ENCODE peak calls at places on chromosomes 13 and 19, in five cellular contexts. P, V, Y, O and L are unnamed samples.

GRCh38 chr19:2923510-2923909 is 21.3 kb downstream of the ZNF77 start:
- DNase-seq in P (peak), O (no peak), V (no peak), Y (no peak), L (peak)

GRCh38 chr13:60386250-60386649 is 10.8 kb upstream of the TDRD3 start:
- DNase-seq in Y (no peak), P (no peak), V (no peak), O (no peak), L (no peak)

GRCh38 chr13:102197193-102197592 is 204.7 kb downstream of the FGF14 start:
- DNase-seq in O (no peak), V (no peak), Y (no peak), P (peak), L (peak)

GRCh38 chr19:7851623-7852500 is 21.8 kb downstream of the EVI5L start:
- DNase-seq in V (no peak), P (no peak), O (peak), Y (no peak), L (no peak)

GRCh38 chr13:28609936-28610335 is 49.0 kb upstream of the POMP start:
- DNase-seq in O (no peak), Y (no peak), P (peak), V (no peak), L (peak)

GRCh38 chr19:13557756-13558398 is 51.6 kb upstream of the CACNA1A start:
- DNase-seq in O (no peak), P (no peak), Y (no peak), V (no peak), L (no peak)

GRCh38 chr19:56091751-56092546 is 29.1 kb downstream of the ZNF787 start:
- DNase-seq in Y (no peak), P (no peak), O (no peak), V (no peak), L (no peak)

GRCh38 chr19:15330801-15331418 is 1.4 kb downstream of the BRD4 start:
- DNase-seq in V (no peak), Y (no peak), O (no peak), P (peak), L (peak)

GRCh38 chr19:10669246-10669645 is 15.1 kb downstream of the ILF3 start:
- DNase-seq in V (no peak), P (no peak), O (no peak), Y (no peak), L (no peak)

GRCh38 chr13:101398920-101399319 is 17.4 kb downstream of the NALCN start:
- DNase-seq in P (peak), O (no peak), V (no peak), Y (no peak), L (peak)

GRCh38 chr13:80655778-80656518 is 315.0 kb upstream of the SPRY2 start:
- DNase-seq in P (no peak), Y (no peak), V (no peak), O (no peak), L (no peak)

GRCh38 chr13:114057131-114058050 is 75.0 kb downstream of the RASA3 start:
- DNase-seq in V (no peak), O (peak), Y (no peak), P (no peak), L (no peak)

GRCh38 chr13:71577127-71577526 is 289.9 kb downstream of the DACH1 start:
- DNase-seq in O (no peak), V (no peak), Y (no peak), P (no peak), L (peak)

GRCh38 chr13:74090869-74091605 is 43.2 kb downstream of the KLF12 start:
- DNase-seq in V (no peak), P (no peak), Y (no peak), O (no peak), L (no peak)

GRCh38 chr13:40878823-40879222 is 89.4 kb downstream of the SLC25A15 start:
- DNase-seq in V (no peak), Y (no peak), O (no peak), P (no peak), L (no peak)

GRCh38 chr19:43524922-43525835 is 1.8 kb downstream of the ETHE1 start:
- DNase-seq in Y (peak), V (peak), O (no peak), P (peak), L (peak)

GRCh38 chr13:37985281-37985680 is 115.7 kb upstream of the TRPC4 start:
- DNase-seq in O (no peak), P (no peak), Y (no peak), V (no peak), L (no peak)

GRCh38 chr19:32676186-32676894 is 692 bp downstream of the RGS9BP start:
- DNase-seq in P (no peak), Y (no peak), V (no peak), O (peak), L (no peak)

GRCh38 chr13:21117104-21117809 is 55.9 kb upstream of the LATS2 start:
- DNase-seq in P (no peak), V (no peak), O (no peak), Y (no peak), L (no peak)

GRCh38 chr19:33285441-33285927 is 16.9 kb downstream of the CEBPA start:
- DNase-seq in O (peak), P (no peak), Y (no peak), V (no peak), L (no peak)

GRCh38 chr19:58054792-58055482 is 4.1 kb upstream of the ZNF135 start:
- DNase-seq in Y (no peak), P (peak), V (peak), O (no peak), L (peak)

GRCh38 chr19:52689804-52690394 is 44.9 kb downstream of the ZNF611 start:
- DNase-seq in Y (peak), O (peak), V (peak), P (no peak), L (no peak)

GRCh38 chr19:58380037-58380735 is 644 bp downstream of the ZNF837 start:
- DNase-seq in P (no peak), O (no peak), Y (no peak), V (no peak), L (no peak)

GRCh38 chr13:95547531-95548167 is 4.9 kb upstream of the CLDN10 start:
- DNase-seq in O (no peak), Y (no peak), V (no peak), P (no peak), L (peak)

GRCh38 chr13:32023698-32024097 is 7.9 kb upstream of the FRY start:
- DNase-seq in V (no peak), P (peak), O (no peak), Y (no peak), L (no peak)

GRCh38 chr13:48761256-48761655 is 107.5 kb downstream of the CYSLTR2 start:
- DNase-seq in O (no peak), V (no peak), Y (no peak), P (peak), L (no peak)

GRCh38 chr19:46760363-46760762 is 14.1 kb upstream of the STRN4 start:
- DNase-seq in Y (no peak), P (no peak), O (no peak), V (no peak), L (no peak)

GRCh38 chr13:43787998-43788397 is 1.2 kb upstream of the ENOX1 start:
- DNase-seq in V (no peak), Y (no peak), P (peak), O (no peak), L (peak)

GRCh38 chr19:34430738-34431625 is 2.8 kb downstream of the UBA2 start:
- DNase-seq in O (no peak), V (no peak), P (peak), Y (peak), L (peak)

GRCh38 chr13:42991892-42992584 is at the start of gene EPSTI1:
- DNase-seq in V (peak), O (peak), Y (peak), P (peak), L (peak)

GRCh38 chr19:4431808-4432674 is 25.6 kb downstream of the UBXN6 start:
- DNase-seq in O (no peak), Y (no peak), V (no peak), P (no peak), L (no peak)

GRCh38 chr19:58563034-58563573 is 4.7 kb upstream of the UBE2M start:
- DNase-seq in V (peak), O (peak), Y (no peak), P (no peak), L (no peak)

GRCh38 chr13:27573265-27573664 is 47.1 kb downstream of the LNX2 start:
- DNase-seq in Y (no peak), O (no peak), V (no peak), P (peak), L (peak)

GRCh38 chr13:86051134-86052103 is 252.2 kb upstream of the SLITRK6 start:
- DNase-seq in V (no peak), Y (no peak), O (no peak), P (no peak), L (no peak)

GRCh38 chr19:18860725-18861124 is 29.0 kb downstream of the UPF1 start:
- DNase-seq in Y (no peak), P (no peak), V (no peak), O (peak), L (no peak)

GRCh38 chr13:56864451-56864850 is 276.3 kb upstream of the PRR20A start:
- DNase-seq in Y (no peak), P (no peak), O (no peak), V (no peak), L (peak)

GRCh38 chr19:5864013-5864720 is 6.2 kb downstream of the FUT5 start:
- DNase-seq in Y (no peak), V (no peak), P (no peak), O (no peak), L (no peak)

DNA sequence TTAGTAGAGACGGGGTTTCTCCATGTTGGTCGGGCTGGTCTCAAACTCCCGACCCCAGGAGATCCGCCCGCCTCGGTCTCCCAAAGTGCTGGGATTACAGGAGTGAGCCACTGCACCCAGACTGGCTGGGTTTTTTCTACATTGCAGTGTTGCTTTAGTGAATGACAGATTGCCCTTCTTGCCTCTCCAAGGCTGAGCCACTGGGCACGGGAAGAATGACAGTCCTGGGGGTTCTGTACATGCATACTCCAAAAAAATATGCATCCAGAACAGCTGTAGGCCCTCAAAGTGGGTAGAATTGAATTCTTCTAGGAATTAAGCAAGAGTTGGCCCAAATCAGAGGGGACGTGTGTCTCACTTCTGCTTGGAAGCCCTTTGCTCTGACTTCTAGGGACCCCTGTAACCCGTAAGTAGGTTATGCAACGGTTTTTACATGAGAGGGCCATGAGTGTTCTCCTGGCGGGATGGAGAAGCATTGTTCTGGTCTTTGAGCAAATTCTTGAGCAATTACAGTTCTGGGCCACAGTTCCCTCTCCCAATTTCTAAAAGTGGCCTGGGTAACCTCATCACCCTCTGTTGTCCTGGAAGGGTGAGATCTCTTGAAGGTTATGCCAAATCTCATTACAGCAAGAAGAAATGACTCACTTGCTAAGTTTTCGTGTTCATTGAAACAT is 3.6 kb downstream of the ACTN4 start:
- DNase-seq in P (peak), O (peak), V (no peak), Y (no peak), L (peak)
- TF ChIP-seq CTCF in P (no peak), O (no peak), V (no peak), Y (no peak), L (no peak)

GRCh38 chr13:100195568-100195967 is 106.7 kb downstream of the PCCA start:
- DNase-seq in P (no peak), V (no peak), O (no peak), Y (no peak), L (no peak)
- H3K27ac ChIP-seq in P (no peak), V (no peak), O (no peak), Y (no peak), L (no peak)

GRCh38 chr13:110866491-110867170 is 48.2 kb downstream of the ANKRD10 start:
- DNase-seq in Y (no peak), V (no peak), O (no peak), P (no peak), L (no peak)
- TF ChIP-seq CTCF in Y (no peak), V (no peak), O (no peak), P (no peak), L (no peak)

GRCh38 chr19:40422428-40423226 is 3.2 kb downstream of the SERTAD1 start:
- DNase-seq in O (no peak), V (no peak), P (no peak), Y (no peak), L (no peak)

GRCh38 chr19:40423938-40424337 is 1.9 kb downstream of the SERTAD1 start:
- DNase-seq in P (no peak), Y (no peak), O (no peak), V (no peak), L (no peak)

GRCh38 chr19:40421468-40421778 is 4.4 kb downstream of the SERTAD1 start:
- DNase-seq in V (no peak), O (no peak), P (no peak), Y (no peak), L (no peak)

GRCh38 chr19:40424637-40425449 is 949 bp downstream of the SERTAD1 start:
- DNase-seq in Y (no peak), O (no peak), V (no peak), P (peak), L (no peak)

DNA sequence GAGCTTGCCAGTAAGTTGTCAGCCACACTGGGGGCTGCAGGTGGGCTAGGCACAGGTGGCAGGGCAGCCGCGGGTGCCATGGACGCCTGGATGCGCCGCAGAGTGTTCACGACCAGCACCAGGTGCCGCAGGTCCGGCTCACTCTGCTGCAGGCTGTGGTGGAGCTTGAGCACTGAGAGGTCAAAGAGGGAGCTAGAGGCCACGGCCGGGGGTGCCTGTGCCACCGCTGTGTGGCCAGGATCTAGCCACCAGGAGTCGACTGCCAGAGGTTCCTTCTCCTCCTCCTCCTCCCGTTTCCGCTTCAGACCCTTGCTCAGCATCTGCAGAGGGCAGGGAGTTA is 2.6 kb downstream of the SERTAD1 start:
- DNase-seq in O (no peak), V (no peak), P (no peak), Y (no peak), L (no peak)
- H3K27ac ChIP-seq in O (no peak), V (peak), P (peak), Y (no peak), L (no peak)

GRCh38 chr13:106865706-106866288 is 297.9 kb upstream of the ARGLU1 start:
- DNase-seq in Y (no peak), V (no peak), P (no peak), O (no peak), L (no peak)

DNA sequence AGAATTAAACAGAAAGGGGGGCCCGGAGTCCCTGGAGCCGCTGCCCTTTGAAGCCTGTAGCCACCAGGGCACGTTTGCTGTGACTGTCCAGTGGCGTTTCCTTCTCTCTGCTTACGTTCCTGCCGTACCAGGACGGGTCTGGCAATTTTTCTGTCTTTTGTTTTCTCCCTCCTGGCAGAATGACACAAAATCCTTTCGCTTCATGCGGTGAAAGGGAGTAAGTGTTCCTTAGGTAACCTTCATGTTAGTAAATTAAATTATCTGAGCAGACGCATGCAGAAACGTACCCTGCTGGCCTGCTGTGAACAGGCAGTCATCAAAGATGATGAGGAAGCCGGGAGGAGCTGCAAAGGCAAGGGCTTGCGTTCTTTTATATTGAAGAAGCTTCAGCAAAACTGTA is 299.3 kb upstream of the ARGLU1 start:
- DNase-seq in Y (no peak), V (no peak), P (peak), O (no peak), L (no peak)
- TF ChIP-seq CTCF in Y (no peak), V (peak), P (peak), O (no peak), L (no peak)

GRCh38 chr13:66995366-66995663 is 234.8 kb downstream of the PCDH9 start:
- DNase-seq in V (no peak), P (no peak), Y (no peak), O (no peak), L (no peak)

GRCh38 chr13:66994097-66994496 is 236.0 kb downstream of the PCDH9 start:
- DNase-seq in V (peak), Y (no peak), P (peak), O (peak), L (peak)

GRCh38 chr13:66992683-66993082 is 237.5 kb downstream of the PCDH9 start:
- DNase-seq in O (no peak), P (peak), Y (no peak), V (no peak), L (no peak)

GRCh38 chr13:66996503-66996902 is 233.6 kb downstream of the PCDH9 start:
- DNase-seq in O (no peak), Y (no peak), V (no peak), P (peak), L (no peak)

GRCh38 chr13:66994498-66995365 is 235.4 kb downstream of the PCDH9 start:
- DNase-seq in Y (no peak), O (no peak), V (no peak), P (no peak), L (no peak)
- H3K27ac ChIP-seq in Y (no peak), O (no peak), V (no peak), P (no peak), L (no peak)

GRCh38 chr19:741506-742131 is 9.3 kb upstream of the MISP start:
- DNase-seq in Y (no peak), O (peak), P (no peak), V (no peak), L (no peak)
- TF ChIP-seq CTCF in Y (no peak), O (no peak), P (peak), V (peak), L (no peak)